ENCODE peak calls at places on chromosomes 2 and 18, in seven cellular contexts. U is GM12891, N is K562, Z is HepG2, H is GM12878, O is SK-N-SH, J is H1. X is an unnamed sample.

GRCh38 chr2:51813245-51813644 is 781.3 kb upstream of the NRXN1 start:
- DNase-seq in U (no peak), N (no peak), Z (no peak), H (no peak), O (no peak), J (no peak), X (no peak)

GRCh38 chr2:144505245-144505801 is 14.6 kb downstream of the ZEB2 start:
- DNase-seq in U (no peak), N (peak; percentile 25), Z (no peak), H (no peak), O (no peak), J (no peak), X (no peak)

GRCh38 chr18:2994190-2994589 is 18.8 kb downstream of the LPIN2 start:
- DNase-seq in U (no peak), N (no peak), Z (no peak), H (no peak), O (no peak), J (no peak), X (no peak)

GRCh38 chr2:151713291-151713903 is 20.9 kb downstream of the NEB start:
- DNase-seq in U (no peak), N (no peak), Z (no peak), H (no peak), O (no peak), J (no peak), X (no peak)

GRCh38 chr2:234970467-234970866 is 18.6 kb downstream of the SH3BP4 start:
- DNase-seq in U (no peak), N (no peak), Z (no peak), H (no peak), O (no peak), J (no peak), X (no peak)

GRCh38 chr2:168490015-168490874 is 34.2 kb downstream of the CERS6 start:
- DNase-seq in U (peak; percentile 13), N (no peak), Z (peak; percentile 70), H (peak; percentile 92), O (no peak), J (no peak), X (no peak)

GRCh38 chr2:232592687-232593407 is 40.6 kb upstream of the EFHD1 start:
- DNase-seq in U (no peak), N (peak; percentile 15), Z (peak; percentile 29), H (no peak), O (no peak), J (no peak), X (no peak)

GRCh38 chr18:57728941-57729511 is 74.1 kb downstream of the ATP8B1 start:
- DNase-seq in U (no peak), N (no peak), Z (no peak), H (no peak), O (no peak), J (no peak), X (no peak)

GRCh38 chr2:46519265-46519664 is 39.9 kb downstream of the TMEM247 start:
- DNase-seq in U (no peak), N (no peak), Z (no peak), H (no peak), O (no peak), J (no peak), X (no peak)

GRCh38 chr2:99728166-99728565 is 238.3 kb upstream of the REV1 start:
- DNase-seq in U (no peak), N (no peak), Z (no peak), H (no peak), O (no peak), J (no peak), X (no peak)

GRCh38 chr2:99725810-99726209 is 236.0 kb upstream of the REV1 start:
- DNase-seq in U (no peak), N (no peak), Z (no peak), H (no peak), O (peak; percentile 19), J (no peak), X (no peak)

GRCh38 chr2:99727199-99727598 is 237.4 kb upstream of the REV1 start:
- DNase-seq in U (no peak), N (no peak), Z (no peak), H (no peak), O (no peak), J (no peak), X (no peak)

GRCh38 chr2:99723632-99724031 is 233.8 kb upstream of the REV1 start:
- DNase-seq in U (no peak), N (no peak), Z (no peak), H (no peak), O (no peak), J (no peak), X (no peak)

DNA sequence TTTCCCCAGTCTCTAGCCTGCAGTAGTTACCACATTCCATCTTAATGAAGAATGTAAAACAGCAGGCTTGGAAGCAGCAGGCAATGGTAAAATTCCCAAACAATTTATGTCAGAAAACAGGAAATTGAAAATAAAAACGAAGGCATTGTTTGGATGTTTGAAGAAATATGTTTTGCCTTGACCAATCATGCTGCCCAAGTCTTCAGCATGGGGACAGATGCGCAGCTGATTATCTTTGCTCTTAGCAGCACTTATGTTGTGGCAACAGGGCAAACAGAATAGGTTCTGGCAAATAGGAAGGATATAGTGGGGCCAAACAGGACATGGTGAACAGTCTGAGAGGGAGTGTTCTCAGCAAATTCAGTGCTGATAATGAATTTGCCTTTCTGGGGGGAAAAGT is 239.3 kb upstream of the REV1 start:
- DNase-seq in U (no peak), N (no peak), Z (no peak), H (no peak), O (peak; percentile 28), J (no peak), X (no peak)
- TF ChIP-seq TAF1 in U (no peak), N (no peak), Z (no peak), H (no peak), O (no peak), J (no peak), X (no peak)

GRCh38 chr18:59821983-59822382 is 77.8 kb upstream of the PMAIP1 start:
- DNase-seq in U (no peak), N (no peak), Z (no peak), H (no peak), O (no peak), J (no peak), X (no peak)
- TF ChIP-seq POLR2AphosphoS5 in U (no peak), N (no peak), Z (no peak), H (no peak), O (no peak), J (no peak), X (no peak)

GRCh38 chr18:78975699-78976098 is 3.9 kb upstream of the SALL3 start:
- DNase-seq in U (no peak), N (no peak), Z (no peak), H (no peak), O (no peak), J (no peak), X (no peak)

GRCh38 chr18:78974115-78974740 is 5.4 kb upstream of the SALL3 start:
- DNase-seq in U (no peak), N (no peak), Z (no peak), H (no peak), O (no peak), J (peak; percentile 64), X (no peak)

GRCh38 chr18:78976697-78977626 is 2.7 kb upstream of the SALL3 start:
- DNase-seq in U (no peak), N (no peak), Z (no peak), H (no peak), O (no peak), J (no peak), X (no peak)

GRCh38 chr18:78973357-78974083 is 6.1 kb upstream of the SALL3 start:
- DNase-seq in U (no peak), N (no peak), Z (no peak), H (no peak), O (no peak), J (no peak), X (no peak)

DNA sequence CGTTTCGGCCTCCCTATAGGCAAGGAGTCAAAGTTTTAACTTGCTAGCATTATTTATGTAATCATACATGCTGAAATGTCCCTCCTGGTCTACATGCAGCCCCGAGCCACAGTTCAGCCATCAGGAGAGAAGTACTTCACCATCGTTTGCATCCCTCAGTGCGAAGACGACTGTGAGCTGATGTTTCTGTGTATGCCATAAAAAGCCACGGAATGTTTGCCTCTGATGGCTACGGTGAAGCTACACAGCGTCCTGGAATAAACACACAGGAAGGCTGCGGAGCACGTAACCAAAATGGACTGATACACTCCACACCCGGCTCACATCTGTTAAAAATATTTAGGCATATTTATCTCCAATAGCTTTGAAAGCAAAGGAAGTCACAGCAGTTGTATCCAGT is 4.3 kb upstream of the SALL3 start:
- DNase-seq in U (no peak), N (no peak), Z (no peak), H (no peak), O (no peak), J (no peak), X (no peak)
- TF ChIP-seq TAF1 in U (no peak), N (no peak), Z (no peak), H (no peak), O (no peak), J (no peak), X (no peak)

DNA sequence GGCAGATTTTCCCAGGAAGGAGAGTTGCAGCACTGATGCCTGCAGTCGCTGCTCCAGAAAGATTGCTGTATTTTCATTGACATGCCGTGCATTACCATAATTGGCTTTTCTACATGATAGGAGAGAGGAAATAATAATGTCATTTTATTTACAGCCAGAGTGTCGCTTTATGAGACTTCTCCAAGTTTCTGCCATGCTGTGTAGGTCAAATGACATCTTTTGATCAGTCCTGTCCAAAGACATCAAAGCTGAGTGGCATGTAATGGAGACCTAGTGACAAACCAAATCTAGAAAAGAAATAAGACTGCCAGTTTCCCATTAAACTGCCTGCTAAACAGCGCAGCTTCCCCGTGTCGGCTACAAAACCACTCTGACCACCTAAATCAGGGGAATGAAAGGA is 57.6 kb downstream of the TSHZ1 start:
- DNase-seq in U (no peak), N (no peak), Z (no peak), H (no peak), O (no peak), J (no peak), X (no peak)
- TF ChIP-seq POLR2AphosphoS5 in U (no peak), N (no peak), Z (no peak), H (no peak), O (no peak), J (no peak), X (no peak)

GRCh38 chr2:68251855-68252406 is 401 bp downstream of the PPP3R1 start:
- DNase-seq in U (peak; percentile 10), N (peak; percentile 72), Z (no peak), H (no peak), O (peak; percentile 71), J (peak; percentile 57), X (peak; percentile 13)
- TF ChIP-seq TAF1 in U (no peak), N (no peak), Z (no peak), H (no peak), O (no peak), J (no peak), X (no peak)

GRCh38 chr2:208982831-208983230 is 441.0 kb upstream of the MAP2 start:
- DNase-seq in U (no peak), N (no peak), Z (no peak), H (no peak), O (no peak), J (no peak), X (no peak)

GRCh38 chr2:208977582-208977981 is 446.3 kb upstream of the MAP2 start:
- DNase-seq in U (no peak), N (no peak), Z (no peak), H (no peak), O (no peak), J (no peak), X (no peak)

GRCh38 chr2:208983476-208983875 is 440.4 kb upstream of the MAP2 start:
- DNase-seq in U (no peak), N (no peak), Z (no peak), H (no peak), O (no peak), J (no peak), X (no peak)

GRCh38 chr2:208980321-208980720 is 443.5 kb upstream of the MAP2 start:
- DNase-seq in U (no peak), N (no peak), Z (no peak), H (no peak), O (no peak), J (no peak), X (no peak)

GRCh38 chr2:208978966-208979365 is 444.9 kb upstream of the MAP2 start:
- DNase-seq in U (no peak), N (no peak), Z (no peak), H (no peak), O (no peak), J (no peak), X (no peak)
- TF ChIP-seq POLR2AphosphoS5 in U (no peak), N (no peak), Z (no peak), H (no peak), O (no peak), J (no peak), X (no peak)

X was measured in GM12892.